ENCODE peak calls at places on chromosomes 5 and 9, in six cellular contexts. A is ovary, K is OCI-LY7, N is tibial nerve, M is upper lobe of left lung, X is HCT116. Q is an unnamed sample.
A peak's percentile ranks its signal among the peaks of the same experiment; 100 is the strongest.

GRCh38 chr9:5518061-5518936 is 8.0 kb downstream of the PDCD1LG2 start:
- DNase-seq in M (no peak), K (no peak), N (no peak), X (no peak), A (no peak), Q (peak; percentile 48)

GRCh38 chr9:98445576-98445975 is 190.1 kb upstream of the TBC1D2 start:
- DNase-seq in A (no peak), X (no peak), K (no peak), M (no peak), N (no peak), Q (no peak)

GRCh38 chr9:133553123-133553522 is 18.6 kb downstream of the ADAMTSL2 start:
- DNase-seq in M (no peak), X (no peak), N (no peak), A (no peak), K (no peak), Q (no peak)

GRCh38 chr9:35522189-35522588 is 32.3 kb downstream of the RUSC2 start:
- DNase-seq in K (no peak), N (no peak), X (no peak), A (no peak), M (no peak), Q (no peak)

GRCh38 chr5:88690619-88691560 is 192.1 kb downstream of the MEF2C start:
- DNase-seq in A (peak; percentile 51), K (peak; percentile 72), N (no peak), M (peak; percentile 73), X (peak; percentile 44), Q (peak; percentile 50)

GRCh38 chr5:76781775-76782174 is 37.1 kb upstream of the F2RL1 start:
- DNase-seq in X (no peak), M (no peak), N (no peak), A (no peak), K (no peak), Q (no peak)

GRCh38 chr9:109912082-109912581 is 132.1 kb downstream of the PALM2AKAP2 start:
- DNase-seq in A (no peak), N (no peak), M (no peak), K (no peak), X (no peak), Q (peak; percentile 66)

GRCh38 chr5:175115831-175116230 is 328.2 kb downstream of the DRD1 start:
- DNase-seq in M (no peak), N (no peak), X (no peak), K (no peak), A (no peak), Q (no peak)

DNA sequence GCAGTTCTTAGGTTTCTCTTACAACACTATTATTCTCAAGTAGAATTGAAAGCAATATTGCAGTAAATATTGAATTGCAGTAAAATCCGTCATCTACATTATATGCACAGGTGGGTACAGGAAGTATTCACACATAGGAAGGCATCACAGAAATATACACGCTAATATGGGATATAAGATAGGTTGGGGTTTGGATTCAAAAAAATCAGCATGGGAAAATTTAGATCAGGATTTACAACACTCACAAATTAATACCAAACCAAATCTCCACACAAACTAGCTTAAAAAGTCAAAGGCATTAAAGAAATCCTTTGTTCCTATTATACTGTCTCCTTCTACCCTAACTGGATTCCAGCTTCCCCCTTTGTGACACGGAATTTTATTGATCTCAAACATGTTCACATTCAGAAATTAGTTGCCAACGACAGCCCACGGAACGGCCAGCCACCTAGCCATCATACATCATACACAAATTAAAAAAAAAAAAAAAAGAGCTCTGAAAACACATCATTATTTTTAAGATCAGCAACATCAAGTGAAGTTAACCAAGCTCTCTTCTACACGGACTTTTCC is 2.2 kb downstream of the NR6A1 start:
- DNase-seq in A (no peak), X (no peak), M (no peak), K (no peak), N (no peak), Q (peak; percentile 36)
- H3K4me3 ChIP-seq in A (no peak overlapping the region), X (peak overlapping the region; percentile 73), M (peak overlapping the region; percentile 97), K (peak overlapping the region; percentile 84), N (no peak overlapping the region), Q (no peak overlapping the region)

GRCh38 chr9:19965336-19965735 is 176.5 kb upstream of the SLC24A2 start:
- DNase-seq in M (no peak), N (no peak), X (no peak), A (no peak), K (no peak), Q (peak; percentile 48)

GRCh38 chr9:19969721-19970120 is 180.9 kb upstream of the SLC24A2 start:
- DNase-seq in N (no peak), M (no peak), K (no peak), A (no peak), X (no peak), Q (peak; percentile 49)

DNA sequence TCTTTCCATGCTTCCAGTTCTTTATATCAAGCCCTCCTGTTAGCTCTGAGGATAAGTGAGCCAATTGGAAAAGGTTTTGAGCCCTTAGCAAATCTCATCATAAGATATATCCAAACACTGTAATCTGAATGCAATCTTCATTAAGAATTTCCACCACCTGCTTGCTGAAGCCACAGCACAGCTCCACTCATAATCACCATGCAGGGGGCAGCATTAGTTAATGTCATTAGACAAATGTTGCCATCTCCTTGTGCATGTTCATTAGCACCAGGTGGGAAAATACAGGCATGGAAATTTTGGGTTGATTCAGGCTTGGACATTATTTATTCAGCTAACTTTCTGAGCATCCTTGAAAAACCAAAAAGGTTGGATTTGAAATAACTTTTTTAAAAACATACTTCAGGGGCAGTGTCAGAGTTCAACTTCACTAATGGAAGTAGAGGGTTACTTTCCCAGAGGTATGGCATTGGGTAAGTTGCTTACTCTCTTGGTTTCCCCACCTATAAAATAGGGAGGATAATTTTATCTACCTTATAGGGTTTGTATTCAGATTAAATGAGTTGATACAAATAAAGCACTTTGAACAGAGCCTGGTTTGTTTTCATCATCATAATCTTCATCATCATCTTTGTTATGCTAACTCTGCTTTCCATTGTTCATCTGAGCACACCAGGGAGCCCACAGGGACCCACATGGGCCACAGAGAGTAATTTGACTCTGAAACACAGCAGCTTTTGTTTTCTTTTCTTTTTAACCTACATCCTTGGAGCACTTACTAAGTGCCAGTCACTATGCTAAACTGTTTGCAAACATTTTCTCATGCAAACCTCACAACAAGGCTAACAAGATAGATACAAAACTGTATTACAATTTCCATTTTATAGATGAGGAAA is 179.0 kb upstream of the SLC24A2 start:
- DNase-seq in X (no peak), M (no peak), K (peak; percentile 2), N (no peak), A (no peak), Q (no peak)
- TF ChIP-seq CTCF in X (no peak), M (no peak), K (peak; percentile 41), N (no peak), A (no peak), Q (no peak)

GRCh38 chr9:4118666-4119065 is 181.2 kb downstream of the GLIS3 start:
- DNase-seq in X (no peak), M (no peak), A (peak; percentile 70), K (no peak), N (no peak), Q (no peak)
- H3K4me3 ChIP-seq in X (no peak overlapping the region), M (no peak overlapping the region), A (no peak overlapping the region), K (no peak overlapping the region), N (no peak overlapping the region), Q (no peak overlapping the region)

GRCh38 chr5:177592010-177592834 is at the start of gene TMED9:
- DNase-seq in A (peak; percentile 78), M (peak; percentile 92), K (peak; percentile 90), X (peak; percentile 68), N (peak; percentile 54), Q (peak; percentile 81)
- TF ChIP-seq CTCF in A (peak; percentile 36), M (peak; percentile 37), K (no peak), X (no peak), N (peak; percentile 55), Q (no peak)

DNA sequence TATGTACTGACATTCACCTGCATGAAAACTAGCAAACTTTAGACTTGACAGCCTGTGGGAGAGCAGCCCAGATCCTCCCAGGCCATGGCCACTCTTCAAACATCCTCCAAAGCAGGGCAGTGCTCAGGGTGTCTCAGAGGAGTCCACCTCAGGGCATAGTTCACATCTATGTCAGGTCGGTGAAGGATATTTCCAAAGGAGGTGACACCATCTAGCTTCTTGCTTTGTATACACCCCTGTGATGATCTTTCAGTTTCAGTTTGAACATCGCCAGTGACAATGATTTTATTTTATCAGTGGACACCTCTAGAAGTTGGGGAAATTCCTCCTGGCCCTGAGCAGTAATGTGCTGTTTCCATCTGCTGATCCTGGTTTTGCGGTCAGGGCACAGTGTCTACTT is 20.1 kb downstream of the CDK20 start:
- DNase-seq in K (no peak), M (no peak), N (no peak), X (no peak), A (no peak), Q (no peak)
- H3K4me3 ChIP-seq in K (no peak overlapping the region), M (no peak overlapping the region), N (no peak overlapping the region), X (no peak overlapping the region), A (no peak overlapping the region), Q (no peak overlapping the region)

GRCh38 chr9:114674798-114675554 is 7.0 kb downstream of the TEX48 start:
- DNase-seq in X (no peak), M (no peak), A (no peak), N (no peak), K (no peak), Q (no peak)
- TF ChIP-seq CTCF in X (no peak), M (no peak), A (no peak), N (no peak), K (no peak), Q (no peak)

GRCh38 chr9:17064558-17064957 is 70.3 kb upstream of the CNTLN start:
- DNase-seq in K (no peak), X (no peak), A (no peak), N (no peak), M (no peak), Q (no peak)
- H3K4me3 ChIP-seq in K (no peak overlapping the region), X (no peak overlapping the region), A (no peak overlapping the region), N (no peak overlapping the region), M (no peak overlapping the region), Q (no peak overlapping the region)